ENCODE peak calls at places on chromosomes 11 and 22, in ten cellular contexts. Z is HepG2, J is gastrocnemius medialis, U is GM12878, D is heart left ventricle, P is body of pancreas, H is right lobe of liver, W is A549, Y is HCT116, N is upper lobe of left lung. K is an unnamed sample. For H3K4me1, the result is how much of the 10 kb centered on the place peaks cover.

GRCh38 chr11:34416746-34417145 is 22.0 kb upstream of the CAT start:
- ATAC-seq in P (no peak), Y (no peak), D (no peak), N (no peak), Z (no peak), U (no peak), H (peak), W (no peak), J (peak), K (peak)

GRCh38 chr11:83448686-83449085 is 162.5 kb upstream of the CCDC90B start:
- ATAC-seq in U (no peak), H (no peak), Y (no peak), Z (no peak), J (no peak), N (no peak), P (no peak), W (no peak), D (no peak), K (no peak)

GRCh38 chr11:119484741-119485605 is 62.0 kb upstream of the THY1 start:
- ATAC-seq in W (peak), Y (peak), D (no peak), U (peak), Z (peak), P (no peak), J (no peak), N (no peak), H (no peak), K (no peak)

GRCh38 chr22:29307658-29308147 is 1.3 kb downstream of the GAS2L1 start:
- ATAC-seq in W (no peak), J (no peak), P (no peak), D (no peak), N (no peak), Y (no peak), Z (no peak), H (no peak), U (no peak), K (no peak)

GRCh38 chr11:121582296-121582695 is 129.5 kb upstream of the SORL1-AS1 start:
- ATAC-seq in Z (peak), D (no peak), U (no peak), N (no peak), Y (no peak), W (no peak), J (no peak), H (peak), P (no peak), K (no peak)

GRCh38 chr11:35618497-35619029 is 303 bp downstream of the FJX1 start:
- ATAC-seq in U (peak), D (peak), W (peak), H (peak), N (peak), Y (peak), J (peak), P (peak), Z (peak), K (peak)

GRCh38 chr11:129637473-129637872 is 178.2 kb upstream of the TMEM45B start:
- ATAC-seq in H (no peak), Y (peak), Z (no peak), D (no peak), N (no peak), J (no peak), W (peak), U (no peak), P (no peak), K (no peak)

GRCh38 chr11:11748706-11749365 is 92.9 kb upstream of the USP47 start:
- ATAC-seq in Z (no peak), Y (no peak), H (no peak), W (no peak), U (no peak), N (no peak), D (no peak), P (no peak), J (no peak), K (no peak)

GRCh38 chr11:40354121-40354520 is 1105.3 kb downstream of the LRRC4C start:
- ATAC-seq in U (no peak), Z (no peak), Y (no peak), P (no peak), J (no peak), D (no peak), W (no peak), N (no peak), H (no peak), K (no peak)

GRCh38 chr11:101583180-101584128 is at the start of gene TRPC6:
- ATAC-seq in U (no peak), Z (no peak), N (peak), Y (no peak), J (no peak), P (peak), H (no peak), W (peak), D (peak), K (peak)

GRCh38 chr22:41181349-41182241 is 23.5 kb upstream of the L3MBTL2 start:
- ATAC-seq in W (peak), H (peak), D (peak), Y (peak), P (no peak), J (peak), N (peak), U (no peak), Z (peak), K (peak)

GRCh38 chr11:35367491-35367890 is 51.9 kb downstream of the SLC1A2 start:
- ATAC-seq in N (no peak), Y (no peak), P (no peak), H (no peak), Z (no peak), D (peak), W (no peak), J (peak), U (no peak), K (no peak)

GRCh38 chr11:83684071-83684470 is 397.9 kb upstream of the CCDC90B start:
- ATAC-seq in D (no peak), W (no peak), N (no peak), Y (no peak), J (no peak), Z (no peak), P (no peak), U (no peak), H (no peak), K (no peak)

GRCh38 chr11:45021692-45022130 is 71.0 kb upstream of the TP53I11 start:
- ATAC-seq in W (no peak), Y (no peak), J (peak), H (peak), D (peak), N (peak), P (peak), U (no peak), Z (no peak), K (peak)

GRCh38 chr22:25406510-25407210 is 157.8 kb upstream of the GRK3 start:
- ATAC-seq in D (no peak), H (no peak), Y (no peak), J (no peak), W (no peak), N (peak), U (no peak), P (no peak), Z (peak), K (no peak)

GRCh38 chr22:29205598-29206371 is at the start of gene EMID1:
- ATAC-seq in H (peak), Y (peak), Z (peak), J (no peak), N (peak), U (peak), W (peak), D (peak), P (peak), K (peak)

GRCh38 chr11:65552413-65552951 is 5.7 kb downstream of the LTBP3 start:
- ATAC-seq in H (no peak), N (no peak), P (no peak), D (no peak), U (no peak), J (peak), Y (no peak), W (no peak), Z (no peak), K (no peak)

GRCh38 chr11:76256448-76256847 is 50.1 kb upstream of the WNT11 start:
- ATAC-seq in J (no peak), U (no peak), H (no peak), D (no peak), Y (no peak), N (no peak), P (no peak), W (peak), Z (peak), K (no peak)

GRCh38 chr22:17086301-17086700 is 1.5 kb downstream of the IL17RA start:
- ATAC-seq in H (no peak), W (no peak), Y (no peak), P (no peak), U (no peak), Z (no peak), J (no peak), N (no peak), D (no peak), K (no peak)

GRCh38 chr22:50469377-50470305 is 5.2 kb downstream of the SBF1 start:
- ATAC-seq in Y (peak), W (no peak), P (peak), D (no peak), N (peak), J (no peak), U (peak), Z (no peak), H (peak), K (no peak)

GRCh38 chr11:7513210-7514098 is at the start of gene PPFIBP2:
- ATAC-seq in U (peak), Y (peak), P (peak), D (peak), J (peak), W (peak), H (peak), Z (peak), N (peak), K (peak)
- TF ChIP-seq POLR2A in U (peak), Y (no peak), P (peak), D (no peak), J (peak), W (no peak), H (peak), Z (peak), N (no peak), K (peak)

GRCh38 chr22:23144432-23144831 is 845 bp upstream of the RAB36 start:
- ATAC-seq in Z (no peak), U (no peak), P (no peak), N (no peak), W (no peak), Y (no peak), J (no peak), H (no peak), D (no peak), K (no peak)
- H3K4me1 ChIP-seq in Z (half or more), U (under half), P (under half), N (half or more), W (under half), Y (under half), J (under half), H (under half), D (under half), K (under half)

DNA sequence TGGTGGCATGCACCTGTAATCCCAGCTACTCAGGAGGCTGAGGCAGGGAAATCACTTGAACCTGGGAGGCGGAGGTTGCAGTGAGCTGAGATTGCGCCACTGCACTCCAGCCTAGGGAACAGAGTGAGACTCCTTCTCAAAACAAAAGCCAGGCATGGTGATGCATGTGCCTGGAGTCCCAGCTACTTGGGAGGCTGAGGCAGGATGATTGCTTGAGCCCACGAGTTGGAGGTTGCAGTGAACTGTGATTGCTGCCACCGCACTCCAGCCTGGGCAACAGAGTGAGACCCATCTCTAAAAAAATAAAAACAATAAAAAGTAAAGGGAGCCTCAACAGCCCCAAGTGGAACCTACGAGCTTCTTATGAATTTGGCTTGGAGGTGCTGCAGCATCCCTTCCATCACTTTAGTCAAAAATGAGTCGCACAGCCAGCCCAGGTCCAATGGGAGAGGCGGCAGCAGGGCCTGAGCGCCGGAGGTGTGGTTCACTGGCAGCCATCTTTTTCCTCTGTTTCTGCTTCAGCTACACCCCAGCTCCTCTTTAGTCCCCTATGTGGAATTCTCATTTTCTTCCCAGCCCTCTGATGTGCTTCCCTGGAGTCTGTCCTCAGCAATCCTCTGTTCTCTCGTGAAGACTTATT is 29.2 kb upstream of the GCAT start:
- ATAC-seq in Y (no peak), H (no peak), N (no peak), D (no peak), P (no peak), W (no peak), U (no peak), J (no peak), Z (no peak), K (no peak)
- TF ChIP-seq POLR2A in Y (no peak), H (no peak), N (no peak), D (no peak), P (no peak), W (no peak), U (no peak), J (no peak), Z (no peak), K (no peak)

GRCh38 chr11:88327462-88328143 is 9.9 kb downstream of the CTSC start:
- ATAC-seq in Y (no peak), W (no peak), J (no peak), Z (no peak), P (no peak), H (no peak), D (no peak), N (no peak), U (peak), K (no peak)
- H3K4me1 ChIP-seq in Y (under half), W (under half), J (under half), Z (under half), P (under half), H (under half), D (under half), N (under half), U (under half), K (under half)

DNA sequence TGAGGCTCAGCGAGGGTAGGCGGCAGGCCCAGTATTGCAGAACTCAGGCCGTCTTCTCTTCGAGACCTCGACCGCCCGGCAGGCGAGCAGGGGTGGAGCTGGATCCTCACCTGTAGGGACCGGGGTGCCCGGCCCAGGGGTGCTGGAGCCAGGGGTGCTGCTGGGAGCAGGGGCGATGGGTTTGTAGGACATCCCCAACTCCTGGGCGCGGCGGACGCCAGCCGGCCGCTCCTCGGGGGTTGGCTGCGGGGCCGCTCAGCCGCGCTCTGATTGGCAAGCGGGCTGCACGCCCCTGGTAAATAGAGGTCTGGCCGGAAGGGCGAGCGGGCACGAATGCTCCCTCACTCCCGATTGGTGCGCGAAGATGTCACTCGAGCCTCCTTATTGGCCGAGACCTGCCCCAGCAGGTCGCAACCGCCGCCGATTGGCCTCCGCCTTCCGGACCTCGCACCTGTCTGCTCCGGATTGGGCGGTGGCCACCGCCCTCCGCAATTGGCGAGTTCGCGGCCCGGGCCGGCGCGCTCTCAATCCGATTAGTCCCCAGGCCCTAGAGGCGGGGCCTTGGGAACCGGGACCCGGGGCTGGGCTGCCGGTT is at the start of gene CDK2AP2:
- ATAC-seq in D (peak), N (peak), U (peak), Y (peak), P (peak), Z (peak), H (peak), W (peak), J (peak), K (peak)
- TF ChIP-seq POLR2A in D (peak), N (no peak), U (peak), Y (peak), P (peak), Z (no peak), H (peak), W (peak), J (peak), K (peak)

GRCh38 chr22:39942433-39943213 is 17.6 kb upstream of the TMA7B start:
- ATAC-seq in D (no peak), H (no peak), P (no peak), Y (no peak), W (no peak), Z (no peak), J (no peak), N (no peak), U (peak), K (no peak)

GRCh38 chr22:39943941-39944624 is 16.1 kb upstream of the TMA7B start:
- ATAC-seq in N (no peak), P (no peak), H (no peak), W (no peak), Z (no peak), J (no peak), U (no peak), Y (no peak), D (no peak), K (no peak)

GRCh38 chr22:39940757-39941305 is 19.4 kb upstream of the TMA7B start:
- ATAC-seq in J (no peak), Z (no peak), P (no peak), N (no peak), U (peak), H (no peak), Y (no peak), W (no peak), D (no peak), K (no peak)

GRCh38 chr22:39941661-39942060 is 18.5 kb upstream of the TMA7B start:
- ATAC-seq in P (no peak), H (no peak), D (no peak), Y (no peak), U (no peak), N (no peak), Z (no peak), W (no peak), J (no peak), K (no peak)

GRCh38 chr22:39943366-39943765 is 16.8 kb upstream of the TMA7B start:
- ATAC-seq in D (no peak), U (peak), P (no peak), N (no peak), W (peak), J (no peak), H (no peak), Y (peak), Z (peak), K (no peak)
- H3K4me1 ChIP-seq in D (under half), U (under half), P (under half), N (under half), W (under half), J (under half), H (under half), Y (under half), Z (under half), K (under half)

K was measured in gastroesophageal sphincter.